ENCODE peak calls at places on chromosomes 5 and 9, in seven cellular contexts. E is heart left ventricle, D is ovary, J is HepG2, Z is thyroid gland, K is stomach, C is IMR-90. X is an unnamed sample. For H3K4me1, the result is how much of the 10 kb centered on the place peaks cover.

GRCh38 chr5:89265511-89266169 is 382.7 kb upstream of the MEF2C start:
- DNase-seq in Z (no peak), J (no peak), C (peak), K (no peak), D (no peak), E (no peak), X (no peak)

GRCh38 chr5:19795218-19795617 is 192.8 kb downstream of the CDH18 start:
- DNase-seq in E (no peak), C (peak), D (no peak), J (peak), Z (no peak), K (no peak), X (no peak)

GRCh38 chr5:83145241-83145640 is 67.9 kb downstream of the XRCC4 start:
- DNase-seq in Z (no peak), J (no peak), E (no peak), D (no peak), C (peak), K (no peak), X (no peak)

GRCh38 chr5:66324357-66324756 is 180.3 kb downstream of the SREK1 start:
- DNase-seq in K (peak), C (no peak), J (no peak), E (peak), D (no peak), Z (peak), X (no peak)

GRCh38 chr5:38208782-38209378 is 49.5 kb upstream of the EGFLAM start:
- DNase-seq in Z (no peak), C (peak), D (peak), J (peak), K (no peak), E (no peak), X (no peak)

GRCh38 chr5:116771466-116772151 is 197.0 kb upstream of the SEMA6A start:
- DNase-seq in E (no peak), J (peak), Z (no peak), D (no peak), C (no peak), K (no peak), X (no peak)

GRCh38 chr9:74035786-74036185 is 461.3 kb upstream of the RORB start:
- DNase-seq in C (no peak), D (no peak), K (no peak), E (no peak), J (peak), Z (no peak), X (no peak)

GRCh38 chr5:120765189-120765588 is 301.1 kb downstream of the PRR16 start:
- DNase-seq in C (peak), Z (no peak), D (no peak), J (no peak), E (no peak), K (no peak), X (no peak)

GRCh38 chr5:35247645-35248034 is 17.4 kb upstream of the PRLR start:
- DNase-seq in C (no peak), Z (no peak), J (no peak), D (no peak), E (no peak), K (peak), X (no peak)

GRCh38 chr5:29897916-29898315 is 1295.6 kb upstream of the CDH6 start:
- DNase-seq in K (no peak), C (no peak), J (no peak), D (no peak), Z (no peak), E (no peak), X (no peak)

DNA sequence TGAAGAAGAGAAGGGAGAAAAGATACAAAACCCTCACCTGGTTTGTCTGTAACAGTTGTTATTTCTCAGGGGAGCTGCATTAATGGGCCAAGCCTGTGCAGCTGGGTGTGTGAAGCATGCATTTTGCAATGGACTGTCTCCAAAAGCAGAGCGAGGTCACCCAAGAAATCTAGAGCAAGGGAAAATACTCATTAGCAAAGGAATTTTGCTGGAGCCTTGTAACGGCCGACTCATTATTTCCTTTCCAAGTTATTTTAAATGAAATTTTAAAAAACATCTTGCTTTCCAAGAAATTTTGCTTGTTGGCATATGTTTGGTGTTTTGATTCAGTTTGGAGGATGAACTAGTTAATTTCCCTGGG is 3.5 kb downstream of the S1PR3 start:
- DNase-seq in D (no peak), E (no peak), J (no peak), Z (no peak), C (peak), K (no peak), X (no peak)
- H3K4me1 ChIP-seq in D (under half), E (half or more), J (under half), Z (under half), C (under half), K (half or more), X (under half)

DNA sequence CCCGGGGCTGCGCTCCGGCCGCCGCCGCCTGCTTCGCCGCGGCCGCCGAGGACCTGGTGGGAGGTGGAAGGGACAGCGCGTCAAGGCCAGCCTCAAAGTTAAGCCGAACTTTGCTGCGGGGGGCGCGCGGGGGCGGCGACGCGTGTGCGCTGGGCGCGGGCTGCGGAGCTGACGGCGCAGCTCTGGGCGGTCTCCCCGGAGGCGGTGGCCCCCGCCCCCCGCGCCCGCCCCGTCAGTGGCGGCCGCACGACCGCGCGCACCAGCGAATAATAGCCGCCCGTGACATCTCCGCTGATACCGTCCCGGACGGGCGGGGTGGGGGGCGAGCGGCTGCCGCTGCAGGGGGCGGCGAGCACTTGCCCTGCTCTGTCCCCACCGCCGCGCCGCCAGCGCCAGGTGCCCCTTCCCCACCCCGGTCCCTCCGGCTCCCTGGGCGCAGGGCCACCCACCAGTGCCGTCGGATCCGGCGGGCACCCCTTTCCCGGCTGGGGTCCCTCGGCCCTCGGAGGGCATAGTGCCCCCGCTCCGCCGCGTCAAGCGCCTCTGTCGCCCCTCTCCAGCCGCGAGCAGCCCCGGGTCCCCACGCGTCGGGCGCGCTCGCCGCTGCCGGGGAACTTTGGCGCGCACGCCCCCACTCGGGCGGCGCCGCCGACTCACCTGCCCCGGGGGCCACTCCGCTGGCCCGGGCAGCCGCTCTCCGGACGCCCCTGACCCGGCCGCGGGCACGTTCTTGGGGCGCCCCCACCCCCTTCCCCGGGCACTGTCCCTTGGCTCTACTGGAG is 772 bp upstream of the FAM78A start:
- DNase-seq in Z (no peak), J (no peak), C (no peak), E (no peak), K (no peak), D (no peak), X (no peak)
- TF ChIP-seq POLR2A in Z (no peak), J (no peak), C (no peak), E (no peak), K (no peak), D (no peak), X (no peak)

GRCh38 chr5:151214614-151215545 is 9.0 kb downstream of the CCDC69 start:
- DNase-seq in D (no peak), K (no peak), C (no peak), Z (no peak), J (peak), E (no peak), X (no peak)
- H3K4me1 ChIP-seq in D (under half), K (half or more), C (under half), Z (under half), J (under half), E (half or more), X (half or more)

GRCh38 chr9:120932086-120932818 is 5.7 kb upstream of the TRAF1 start:
- DNase-seq in J (no peak), Z (no peak), K (peak), C (no peak), E (no peak), D (no peak), X (no peak)
- TF ChIP-seq POLR2A in J (no peak), Z (no peak), K (no peak), C (no peak), E (no peak), D (no peak), X (no peak)

DNA sequence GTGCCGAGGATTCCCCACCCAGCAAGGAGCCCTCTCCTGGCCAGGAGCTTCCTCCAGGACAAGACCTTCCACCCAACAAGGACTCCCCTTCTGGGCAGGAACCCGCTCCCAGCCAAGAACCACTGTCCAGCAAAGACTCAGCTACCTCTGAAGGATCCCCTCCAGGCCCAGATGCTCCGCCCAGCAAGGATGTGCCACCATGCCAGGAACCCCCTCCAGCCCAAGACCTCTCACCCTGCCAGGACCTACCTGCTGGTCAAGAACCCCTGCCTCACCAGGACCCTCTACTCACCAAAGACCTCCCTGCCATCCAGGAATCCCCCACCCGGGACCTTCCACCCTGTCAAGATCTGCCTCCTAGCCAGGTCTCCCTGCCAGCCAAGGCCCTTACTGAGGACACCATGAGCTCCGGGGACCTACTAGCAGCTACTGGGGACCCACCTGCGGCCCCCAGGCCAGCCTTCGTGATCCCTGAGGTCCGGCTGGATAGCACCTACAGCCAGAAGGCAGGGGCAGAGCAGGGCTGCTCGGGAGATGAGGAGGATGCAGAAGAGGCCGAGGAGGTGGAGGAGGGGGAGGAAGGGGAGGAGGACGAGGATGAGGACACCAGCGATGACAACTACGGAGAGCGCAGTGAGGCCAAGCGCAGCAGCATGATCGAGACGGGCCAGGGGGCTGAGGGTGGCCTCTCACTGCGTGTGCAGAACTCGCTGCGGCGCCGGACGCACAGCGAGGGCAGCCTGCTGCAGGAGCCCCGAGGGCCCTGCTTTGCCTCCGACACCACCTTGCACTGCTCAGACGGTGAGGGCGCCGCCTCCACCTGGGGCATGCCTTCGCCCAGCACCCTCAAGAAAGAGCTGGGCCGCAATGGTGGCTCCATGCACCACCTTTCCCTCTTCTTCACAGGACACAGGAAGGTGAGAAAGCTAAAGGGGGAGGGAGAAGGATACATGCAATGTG is 120.3 kb downstream of the RGS3 start:
- DNase-seq in J (no peak), E (peak), K (no peak), Z (no peak), C (no peak), D (no peak), X (no peak)
- H3K4me1 ChIP-seq in J (under half), E (half or more), K (half or more), Z (half or more), C (under half), D (under half), X (half or more)

GRCh38 chr9:93096131-93096802 is at the start of gene CARD19:
- DNase-seq in J (no peak), Z (peak), E (no peak), K (peak), C (peak), D (peak), X (no peak)
- TF ChIP-seq POLR2A in J (no peak), Z (peak), E (peak), K (no peak), C (peak), D (peak), X (peak)